ENCODE peak calls at places on chromosomes 11 and 22, in six cellular contexts. One of them, this sample, is unnamed.

GRCh38 chr11:95723353-95723942 is 66.1 kb downstream of the FAM76B start:
- DNase-seq in PC-9: no peak
- DNase-seq in fibroblast of the aortic adventitia: no peak
- DNase-seq in cardiac muscle cell: no peak
- DNase-seq in CD8-positive, alpha-beta T cell: no peak
- DNase-seq in thyroid gland: no peak
- DNase-seq in this sample: peak

GRCh38 chr11:132402056-132402684 is 1031.8 kb downstream of the NTM start:
- DNase-seq in PC-9: no peak
- DNase-seq in fibroblast of the aortic adventitia: peak
- DNase-seq in cardiac muscle cell: peak
- DNase-seq in CD8-positive, alpha-beta T cell: no peak
- DNase-seq in thyroid gland: peak
- DNase-seq in this sample: no peak

GRCh38 chr22:22507743-22508273 is 734 bp downstream of the ZNF280B start:
- DNase-seq in PC-9: no peak
- DNase-seq in fibroblast of the aortic adventitia: peak
- DNase-seq in cardiac muscle cell: no peak
- DNase-seq in CD8-positive, alpha-beta T cell: no peak
- DNase-seq in thyroid gland: no peak
- DNase-seq in this sample: no peak

GRCh38 chr11:30018443-30018842 is 1.6 kb upstream of the KCNA4 start:
- DNase-seq in PC-9: no peak
- DNase-seq in fibroblast of the aortic adventitia: no peak
- DNase-seq in cardiac muscle cell: no peak
- DNase-seq in CD8-positive, alpha-beta T cell: no peak
- DNase-seq in thyroid gland: no peak
- DNase-seq in this sample: peak

GRCh38 chr11:119427279-119427678 is 4.3 kb upstream of the THY1 start:
- DNase-seq in PC-9: peak
- DNase-seq in fibroblast of the aortic adventitia: peak
- DNase-seq in cardiac muscle cell: no peak
- DNase-seq in CD8-positive, alpha-beta T cell: no peak
- DNase-seq in thyroid gland: peak
- DNase-seq in this sample: no peak

GRCh38 chr22:20749453-20749852 is 24.5 kb upstream of the SERPIND1 start:
- DNase-seq in PC-9: no peak
- DNase-seq in fibroblast of the aortic adventitia: no peak
- DNase-seq in cardiac muscle cell: no peak
- DNase-seq in CD8-positive, alpha-beta T cell: no peak
- DNase-seq in thyroid gland: peak
- DNase-seq in this sample: peak

GRCh38 chr11:86748296-86748695 is 52.0 kb upstream of the PRSS23 start:
- DNase-seq in PC-9: no peak
- DNase-seq in fibroblast of the aortic adventitia: peak
- DNase-seq in cardiac muscle cell: no peak
- DNase-seq in CD8-positive, alpha-beta T cell: no peak
- DNase-seq in thyroid gland: no peak
- DNase-seq in this sample: no peak

GRCh38 chr11:15735711-15736110 is 620.6 kb downstream of the SOX6 start:
- DNase-seq in PC-9: no peak
- DNase-seq in fibroblast of the aortic adventitia: no peak
- DNase-seq in cardiac muscle cell: no peak
- DNase-seq in CD8-positive, alpha-beta T cell: no peak
- DNase-seq in thyroid gland: no peak
- DNase-seq in this sample: no peak

GRCh38 chr11:17781221-17781620 is 46.6 kb downstream of the KCNC1 start:
- DNase-seq in PC-9: no peak
- DNase-seq in fibroblast of the aortic adventitia: no peak
- DNase-seq in cardiac muscle cell: no peak
- DNase-seq in CD8-positive, alpha-beta T cell: no peak
- DNase-seq in thyroid gland: no peak
- DNase-seq in this sample: no peak

GRCh38 chr22:30245181-30245984 is 1.2 kb downstream of the LIF start:
- DNase-seq in PC-9: no peak
- DNase-seq in fibroblast of the aortic adventitia: no peak
- DNase-seq in cardiac muscle cell: no peak
- DNase-seq in CD8-positive, alpha-beta T cell: no peak
- DNase-seq in thyroid gland: no peak
- DNase-seq in this sample: no peak

GRCh38 chr11:11472096-11472495 is 119.0 kb upstream of the CSNK2A3 start:
- DNase-seq in PC-9: no peak
- DNase-seq in fibroblast of the aortic adventitia: no peak
- DNase-seq in cardiac muscle cell: no peak
- DNase-seq in CD8-positive, alpha-beta T cell: no peak
- DNase-seq in thyroid gland: no peak
- DNase-seq in this sample: no peak

GRCh38 chr11:10666976-10667892 is 26.3 kb downstream of the IRAG1 start:
- DNase-seq in PC-9: peak
- DNase-seq in fibroblast of the aortic adventitia: peak
- DNase-seq in cardiac muscle cell: no peak
- DNase-seq in CD8-positive, alpha-beta T cell: no peak
- DNase-seq in thyroid gland: no peak
- DNase-seq in this sample: no peak

GRCh38 chr11:60767388-60767811 is 10.7 kb downstream of the MS4A15 start:
- DNase-seq in PC-9: no peak
- DNase-seq in fibroblast of the aortic adventitia: no peak
- DNase-seq in cardiac muscle cell: no peak
- DNase-seq in CD8-positive, alpha-beta T cell: no peak
- DNase-seq in thyroid gland: no peak
- DNase-seq in this sample: no peak

GRCh38 chr22:25627271-25627848 is 62.9 kb downstream of the GRK3 start:
- DNase-seq in PC-9: no peak
- DNase-seq in fibroblast of the aortic adventitia: peak
- DNase-seq in cardiac muscle cell: no peak
- DNase-seq in CD8-positive, alpha-beta T cell: no peak
- DNase-seq in thyroid gland: no peak
- DNase-seq in this sample: no peak

GRCh38 chr11:5043385-5043784 is 2.9 kb upstream of the OR52J3 start:
- DNase-seq in PC-9: no peak
- DNase-seq in fibroblast of the aortic adventitia: no peak
- DNase-seq in cardiac muscle cell: no peak
- DNase-seq in CD8-positive, alpha-beta T cell: no peak
- DNase-seq in thyroid gland: no peak
- DNase-seq in this sample: no peak

GRCh38 chr11:7892059-7892699 is 38.9 kb downstream of the OR10A6 start:
- DNase-seq in PC-9: no peak
- DNase-seq in fibroblast of the aortic adventitia: peak
- DNase-seq in cardiac muscle cell: no peak
- DNase-seq in CD8-positive, alpha-beta T cell: no peak
- DNase-seq in thyroid gland: no peak
- DNase-seq in this sample: no peak

GRCh38 chr22:28105396-28105795 is 186.3 kb upstream of the PITPNB start:
- DNase-seq in PC-9: no peak
- DNase-seq in fibroblast of the aortic adventitia: peak
- DNase-seq in cardiac muscle cell: no peak
- DNase-seq in CD8-positive, alpha-beta T cell: no peak
- DNase-seq in thyroid gland: no peak
- DNase-seq in this sample: no peak

GRCh38 chr22:37484115-37485005 is 1.8 kb downstream of the MFNG start:
- DNase-seq in PC-9: no peak
- DNase-seq in fibroblast of the aortic adventitia: no peak
- DNase-seq in cardiac muscle cell: no peak
- DNase-seq in CD8-positive, alpha-beta T cell: peak
- DNase-seq in thyroid gland: peak
- DNase-seq in this sample: peak

GRCh38 chr11:60910711-60911366 is 3.1 kb upstream of the TMEM109 start:
- DNase-seq in PC-9: no peak
- DNase-seq in fibroblast of the aortic adventitia: no peak
- DNase-seq in cardiac muscle cell: no peak
- DNase-seq in CD8-positive, alpha-beta T cell: no peak
- DNase-seq in thyroid gland: no peak
- DNase-seq in this sample: no peak

GRCh38 chr11:63508009-63508408 is 2.1 kb downstream of the LGALS12 start:
- DNase-seq in PC-9: peak
- DNase-seq in fibroblast of the aortic adventitia: no peak
- DNase-seq in cardiac muscle cell: peak
- DNase-seq in CD8-positive, alpha-beta T cell: no peak
- DNase-seq in thyroid gland: peak
- DNase-seq in this sample: no peak

GRCh38 chr11:35483131-35483800 is 42.1 kb downstream of the PAMR1 start:
- DNase-seq in PC-9: no peak
- DNase-seq in fibroblast of the aortic adventitia: no peak
- DNase-seq in cardiac muscle cell: no peak
- DNase-seq in CD8-positive, alpha-beta T cell: no peak
- DNase-seq in thyroid gland: no peak
- DNase-seq in this sample: no peak

GRCh38 chr11:74650498-74650897 is 58.1 kb downstream of the POLD3 start:
- DNase-seq in PC-9: no peak
- DNase-seq in fibroblast of the aortic adventitia: peak
- DNase-seq in cardiac muscle cell: no peak
- DNase-seq in CD8-positive, alpha-beta T cell: no peak
- DNase-seq in thyroid gland: no peak
- DNase-seq in this sample: no peak

GRCh38 chr11:119318240-119319135 is 1.6 kb upstream of the MCAM start:
- DNase-seq in PC-9: peak
- DNase-seq in fibroblast of the aortic adventitia: peak
- DNase-seq in cardiac muscle cell: peak
- DNase-seq in CD8-positive, alpha-beta T cell: no peak
- DNase-seq in thyroid gland: no peak
- DNase-seq in this sample: no peak

GRCh38 chr11:26219506-26220117 is 112.3 kb upstream of the ANO3 start:
- DNase-seq in PC-9: no peak
- DNase-seq in fibroblast of the aortic adventitia: no peak
- DNase-seq in cardiac muscle cell: no peak
- DNase-seq in CD8-positive, alpha-beta T cell: no peak
- DNase-seq in thyroid gland: no peak
- DNase-seq in this sample: no peak

GRCh38 chr22:29693671-29694070 is 26.1 kb upstream of the CABP7 start:
- DNase-seq in PC-9: no peak
- DNase-seq in fibroblast of the aortic adventitia: peak
- DNase-seq in cardiac muscle cell: no peak
- DNase-seq in CD8-positive, alpha-beta T cell: no peak
- DNase-seq in thyroid gland: no peak
- DNase-seq in this sample: no peak

GRCh38 chr11:44681698-44682097 is 45.1 kb upstream of the TSPAN18 start:
- DNase-seq in PC-9: peak
- DNase-seq in fibroblast of the aortic adventitia: peak
- DNase-seq in cardiac muscle cell: no peak
- DNase-seq in CD8-positive, alpha-beta T cell: no peak
- DNase-seq in thyroid gland: no peak
- DNase-seq in this sample: no peak

GRCh38 chr11:131662310-131662709 is 291.9 kb downstream of the NTM start:
- DNase-seq in PC-9: no peak
- DNase-seq in fibroblast of the aortic adventitia: no peak
- DNase-seq in cardiac muscle cell: no peak
- DNase-seq in CD8-positive, alpha-beta T cell: no peak
- DNase-seq in thyroid gland: no peak
- DNase-seq in this sample: no peak

GRCh38 chr11:118006153-118006534 is 19.9 kb downstream of the IL10RA start:
- DNase-seq in PC-9: no peak
- DNase-seq in fibroblast of the aortic adventitia: no peak
- DNase-seq in cardiac muscle cell: no peak
- DNase-seq in CD8-positive, alpha-beta T cell: no peak
- DNase-seq in thyroid gland: no peak
- DNase-seq in this sample: no peak

GRCh38 chr11:62771144-62772021 is at the start of gene TAF6L:
- DNase-seq in PC-9: peak
- DNase-seq in fibroblast of the aortic adventitia: peak
- DNase-seq in cardiac muscle cell: peak
- DNase-seq in CD8-positive, alpha-beta T cell: peak
- DNase-seq in thyroid gland: peak
- DNase-seq in this sample: peak

GRCh38 chr11:1701041-1701807 is 4.2 kb downstream of the KRTAP5-6 start:
- DNase-seq in PC-9: no peak
- DNase-seq in fibroblast of the aortic adventitia: no peak
- DNase-seq in cardiac muscle cell: no peak
- DNase-seq in CD8-positive, alpha-beta T cell: no peak
- DNase-seq in thyroid gland: no peak
- DNase-seq in this sample: no peak

GRCh38 chr11:46659908-46660307 is 40.5 kb downstream of the ARHGAP1 start:
- DNase-seq in PC-9: no peak
- DNase-seq in fibroblast of the aortic adventitia: peak
- DNase-seq in cardiac muscle cell: no peak
- DNase-seq in CD8-positive, alpha-beta T cell: no peak
- DNase-seq in thyroid gland: no peak
- DNase-seq in this sample: no peak

DNA sequence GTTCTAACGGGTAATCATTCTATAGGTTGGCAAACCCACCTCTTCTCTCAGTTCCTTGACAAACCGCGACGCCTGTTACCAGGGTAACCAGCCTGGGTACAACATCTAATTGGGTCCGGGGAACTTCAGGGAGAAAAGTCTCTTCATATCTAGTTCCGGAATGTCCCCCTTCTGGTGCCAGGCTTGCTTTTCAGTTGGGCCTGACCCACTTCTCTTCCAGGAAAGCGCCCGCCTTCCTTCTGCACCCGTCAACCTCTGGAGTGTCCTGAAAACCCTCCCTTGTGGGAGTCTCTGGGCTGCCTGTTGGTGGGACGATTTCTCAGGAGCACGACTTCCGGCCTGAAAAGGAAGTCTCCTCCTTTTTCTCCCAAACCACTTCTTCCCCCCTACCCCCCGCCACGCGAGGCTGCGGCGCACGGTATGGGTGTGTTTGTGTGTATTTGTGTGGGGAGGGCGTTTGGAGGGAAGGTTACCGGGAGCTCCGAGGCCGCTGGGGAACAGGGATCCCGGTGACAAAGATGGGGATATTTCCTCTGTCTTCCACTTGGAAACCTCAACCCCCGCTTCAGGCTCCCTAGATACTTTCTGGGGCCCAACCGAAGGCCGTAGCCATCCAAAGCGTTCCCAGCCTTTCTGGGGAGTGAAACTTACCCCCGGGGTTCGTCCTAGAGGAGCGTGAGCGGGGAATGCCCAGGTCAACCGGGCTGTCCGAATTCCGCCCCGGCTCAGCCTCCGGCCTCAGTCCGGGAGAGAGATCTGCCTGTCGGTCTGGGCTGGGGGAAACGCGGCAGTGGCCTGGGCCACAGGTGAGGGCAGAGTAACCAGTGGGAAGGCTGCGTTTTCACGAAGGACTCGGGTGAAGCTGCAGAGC is at the start of the genes NKAPD1 and PIH1D2:
- DNase-seq in PC-9: peak
- DNase-seq in fibroblast of the aortic adventitia: peak
- DNase-seq in cardiac muscle cell: peak
- DNase-seq in CD8-positive, alpha-beta T cell: peak
- DNase-seq in thyroid gland: peak
- DNase-seq in this sample: peak
- TF ChIP-seq CTCF in PC-9: peak
- TF ChIP-seq CTCF in fibroblast of the aortic adventitia: peak
- TF ChIP-seq CTCF in cardiac muscle cell: peak
- TF ChIP-seq CTCF in CD8-positive, alpha-beta T cell: no peak
- TF ChIP-seq CTCF in thyroid gland: peak
- TF ChIP-seq CTCF in this sample: no peak

GRCh38 chr11:82898242-82898641 is 2.0 kb downstream of the PRCP start:
- DNase-seq in PC-9: no peak
- DNase-seq in fibroblast of the aortic adventitia: no peak
- DNase-seq in cardiac muscle cell: no peak
- DNase-seq in CD8-positive, alpha-beta T cell: no peak
- DNase-seq in thyroid gland: no peak
- DNase-seq in this sample: no peak
- H3K4me3 ChIP-seq in PC-9: no peak
- H3K4me3 ChIP-seq in fibroblast of the aortic adventitia: no peak
- H3K4me3 ChIP-seq in cardiac muscle cell: no peak
- H3K4me3 ChIP-seq in CD8-positive, alpha-beta T cell: no peak
- H3K4me3 ChIP-seq in thyroid gland: no peak
- H3K4me3 ChIP-seq in this sample: peak

GRCh38 chr22:46655861-46656608 is 35.8 kb downstream of the GRAMD4 start:
- DNase-seq in PC-9: no peak
- DNase-seq in fibroblast of the aortic adventitia: no peak
- DNase-seq in cardiac muscle cell: no peak
- DNase-seq in CD8-positive, alpha-beta T cell: no peak
- DNase-seq in thyroid gland: no peak
- DNase-seq in this sample: no peak
- TF ChIP-seq CTCF in PC-9: no peak
- TF ChIP-seq CTCF in fibroblast of the aortic adventitia: no peak
- TF ChIP-seq CTCF in cardiac muscle cell: no peak
- TF ChIP-seq CTCF in CD8-positive, alpha-beta T cell: no peak
- TF ChIP-seq CTCF in thyroid gland: no peak
- TF ChIP-seq CTCF in this sample: no peak

GRCh38 chr11:126744699-126745098 is 255.9 kb downstream of the KIRREL3 start:
- DNase-seq in PC-9: no peak
- DNase-seq in fibroblast of the aortic adventitia: no peak
- DNase-seq in cardiac muscle cell: no peak
- DNase-seq in CD8-positive, alpha-beta T cell: no peak
- DNase-seq in thyroid gland: no peak
- DNase-seq in this sample: no peak
- H3K4me3 ChIP-seq in PC-9: no peak
- H3K4me3 ChIP-seq in fibroblast of the aortic adventitia: no peak
- H3K4me3 ChIP-seq in cardiac muscle cell: no peak
- H3K4me3 ChIP-seq in CD8-positive, alpha-beta T cell: no peak
- H3K4me3 ChIP-seq in thyroid gland: no peak
- H3K4me3 ChIP-seq in this sample: no peak

This sample was measured in kidney.